ENCODE peak calls at places on chromosomes 3 and 15, in four cellular contexts. One of them, this sample, is unnamed.

GRCh38 chr15:85539491-85539890 is 159.1 kb downstream of the AKAP13 start:
- DNase-seq in K562: no peak
- DNase-seq in HEK293T: no peak
- DNase-seq in GM12878: no peak
- DNase-seq in this sample: no peak

GRCh38 chr15:67097893-67098740 is 32.7 kb downstream of the SMAD3 start:
- DNase-seq in K562: peak
- DNase-seq in HEK293T: no peak
- DNase-seq in GM12878: no peak
- DNase-seq in this sample: no peak

GRCh38 chr3:128483657-128484403 is 9.2 kb downstream of the GATA2 start:
- DNase-seq in K562: peak
- DNase-seq in HEK293T: no peak
- DNase-seq in GM12878: no peak
- DNase-seq in this sample: no peak

GRCh38 chr15:61654004-61654740 is 406.1 kb downstream of the VPS13C start:
- DNase-seq in K562: no peak
- DNase-seq in HEK293T: no peak
- DNase-seq in GM12878: no peak
- DNase-seq in this sample: no peak

GRCh38 chr15:78058401-78058935 is 19.0 kb downstream of the TBC1D2B start:
- DNase-seq in K562: no peak
- DNase-seq in HEK293T: no peak
- DNase-seq in GM12878: no peak
- DNase-seq in this sample: no peak

GRCh38 chr15:25850154-25851111 is 12.7 kb downstream of the ATP10A start:
- DNase-seq in K562: peak
- DNase-seq in HEK293T: peak
- DNase-seq in GM12878: peak
- DNase-seq in this sample: peak

GRCh38 chr3:171526869-171527268 is 66.7 kb upstream of the TNIK start:
- DNase-seq in K562: no peak
- DNase-seq in HEK293T: no peak
- DNase-seq in GM12878: no peak
- DNase-seq in this sample: peak

GRCh38 chr15:65595960-65596359 is 15.0 kb downstream of the INTS14 start:
- DNase-seq in K562: peak
- DNase-seq in HEK293T: no peak
- DNase-seq in GM12878: no peak
- DNase-seq in this sample: peak

GRCh38 chr3:11509175-11510000 is 134.3 kb downstream of the VGLL4 start:
- DNase-seq in K562: peak
- DNase-seq in HEK293T: peak
- DNase-seq in GM12878: no peak
- DNase-seq in this sample: peak

GRCh38 chr3:100082108-100082642 is 32.1 kb downstream of the FILIP1L start:
- DNase-seq in K562: peak
- DNase-seq in HEK293T: no peak
- DNase-seq in GM12878: no peak
- DNase-seq in this sample: no peak

GRCh38 chr3:30644615-30645014 is 38.2 kb downstream of the TGFBR2 start:
- DNase-seq in K562: no peak
- DNase-seq in HEK293T: no peak
- DNase-seq in GM12878: no peak
- DNase-seq in this sample: no peak

DNA sequence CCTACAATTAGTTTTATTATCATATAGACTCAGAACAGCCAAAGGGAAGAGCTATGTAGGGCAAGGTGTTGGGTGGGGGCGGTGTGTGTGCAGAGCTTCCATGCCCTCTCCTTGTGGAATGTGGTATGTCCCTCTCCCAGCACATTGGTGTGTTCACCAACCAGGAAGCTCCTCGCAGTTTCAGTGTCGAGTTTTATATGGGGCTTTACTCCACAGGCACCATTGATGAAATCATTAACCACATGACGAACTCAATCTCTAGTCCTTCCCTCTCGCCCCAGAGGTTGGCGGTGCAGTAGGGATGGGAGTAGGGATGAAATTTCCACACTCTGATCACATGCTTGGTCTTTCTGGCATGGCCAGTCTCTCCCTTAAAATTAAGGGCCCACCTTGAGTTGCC is 13.6 kb upstream of the SRP14 start:
- DNase-seq in K562: no peak
- DNase-seq in HEK293T: no peak
- DNase-seq in GM12878: no peak
- DNase-seq in this sample: no peak
- TF ChIP-seq FOXK2 in K562: no peak
- TF ChIP-seq FOXK2 in HEK293T: no peak
- TF ChIP-seq FOXK2 in GM12878: no peak
- TF ChIP-seq FOXK2 in this sample: no peak

DNA sequence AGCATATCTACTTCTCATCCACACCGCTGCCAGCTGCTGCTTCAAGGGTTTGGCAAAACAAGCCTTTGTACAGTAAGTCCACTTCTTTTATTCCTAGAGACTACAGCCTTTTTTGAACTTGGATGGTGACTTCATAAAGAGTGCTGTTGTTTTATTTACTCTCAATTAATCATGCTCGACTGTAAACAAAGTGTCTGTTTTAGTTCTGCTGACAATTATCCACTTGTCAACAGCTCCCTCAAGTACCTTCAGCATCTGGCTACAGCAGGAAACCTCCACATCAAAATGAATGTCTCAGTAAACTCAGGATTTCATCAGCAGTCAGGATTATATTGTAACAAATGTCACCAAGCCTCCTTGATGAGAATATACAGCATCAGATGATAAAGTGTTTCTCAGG is 12.2 kb upstream of the FOXB1 start:
- DNase-seq in K562: no peak
- DNase-seq in HEK293T: no peak
- DNase-seq in GM12878: no peak
- DNase-seq in this sample: no peak
- TF ChIP-seq FOXK2 in K562: no peak
- TF ChIP-seq FOXK2 in HEK293T: no peak
- TF ChIP-seq FOXK2 in GM12878: no peak
- TF ChIP-seq FOXK2 in this sample: no peak

DNA sequence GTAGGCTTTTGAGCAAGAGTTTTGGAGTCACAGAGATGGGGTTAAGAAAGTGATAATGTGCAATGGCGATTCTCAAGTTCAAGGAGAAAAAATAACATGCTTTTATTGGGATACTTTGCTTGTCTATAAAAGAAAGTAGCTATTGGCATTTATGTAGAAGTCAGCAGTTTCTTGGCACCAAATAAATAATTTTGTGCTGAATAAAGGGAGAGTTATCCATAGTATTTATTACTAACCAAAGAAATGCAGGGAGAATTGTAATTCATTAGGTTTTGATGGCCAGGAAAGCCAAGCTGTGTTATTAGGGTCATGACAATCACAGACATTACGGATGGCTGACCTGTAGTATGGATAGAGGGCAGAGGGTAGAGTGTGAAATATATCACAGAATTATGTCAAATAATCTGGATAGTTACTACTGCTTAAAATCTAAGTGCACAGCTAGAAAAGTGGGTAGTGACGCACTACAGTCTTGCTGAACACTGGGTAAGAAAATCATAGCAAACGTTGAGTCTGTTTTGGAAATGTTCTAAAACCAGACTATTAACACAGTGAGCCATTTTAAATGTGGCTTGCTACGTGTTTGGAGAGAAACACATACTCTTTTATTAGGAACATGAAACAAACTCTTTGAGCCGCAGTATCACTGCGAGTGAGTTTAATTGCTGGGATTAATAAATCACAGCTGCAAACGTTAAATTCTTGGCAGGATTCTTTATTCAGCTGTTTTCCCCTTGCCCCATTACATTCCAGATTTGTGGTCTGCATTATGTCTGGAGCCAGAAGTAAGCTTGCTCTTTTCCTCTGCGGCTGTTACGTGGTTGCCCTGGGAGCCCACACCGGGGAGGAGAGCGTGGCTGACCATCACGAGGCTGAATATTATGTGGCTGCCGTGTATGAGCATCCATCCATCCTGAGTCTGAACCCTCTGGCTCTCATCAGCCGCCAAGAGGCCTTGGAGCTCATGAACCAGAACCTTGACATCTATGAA is 33.4 kb downstream of the BTD start:
- DNase-seq in K562: no peak
- DNase-seq in HEK293T: no peak
- DNase-seq in GM12878: no peak
- DNase-seq in this sample: no peak
- TF ChIP-seq FOXK2 in K562: no peak
- TF ChIP-seq FOXK2 in HEK293T: no peak
- TF ChIP-seq FOXK2 in GM12878: no peak
- TF ChIP-seq FOXK2 in this sample: no peak

DNA sequence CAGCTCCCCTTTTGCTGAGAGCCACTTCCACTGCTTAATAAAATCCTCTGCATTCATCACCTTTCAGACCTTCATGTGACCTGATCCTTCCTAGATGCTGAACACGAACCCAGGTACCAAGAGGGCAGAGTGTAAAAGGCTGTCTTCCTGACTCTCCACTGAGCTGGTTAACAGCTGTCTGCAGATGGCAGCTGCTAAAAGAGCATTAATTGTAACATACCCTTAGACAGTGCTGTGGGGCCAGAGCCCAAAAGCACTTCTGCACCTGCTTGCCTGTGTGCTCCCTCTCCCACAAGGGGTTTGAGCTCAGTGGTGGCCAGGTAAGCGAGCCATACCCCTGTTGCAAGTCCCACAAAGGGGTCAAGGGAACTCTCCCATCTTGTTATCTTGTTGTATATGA is 187.3 kb downstream of the UBE2E2 start:
- DNase-seq in K562: no peak
- DNase-seq in HEK293T: no peak
- DNase-seq in GM12878: no peak
- DNase-seq in this sample: no peak
- TF ChIP-seq FOXK2 in K562: no peak
- TF ChIP-seq FOXK2 in HEK293T: no peak
- TF ChIP-seq FOXK2 in GM12878: no peak
- TF ChIP-seq FOXK2 in this sample: no peak

GRCh38 chr3:97827741-97828471 is 6.1 kb downstream of the CRYBG3 start:
- DNase-seq in K562: no peak
- DNase-seq in HEK293T: no peak
- DNase-seq in GM12878: no peak
- DNase-seq in this sample: no peak
- TF ChIP-seq FOXK2 in K562: no peak
- TF ChIP-seq FOXK2 in HEK293T: no peak
- TF ChIP-seq FOXK2 in GM12878: no peak
- TF ChIP-seq FOXK2 in this sample: no peak

GRCh38 chr3:60633644-60634043 is 617.6 kb downstream of the FHIT start:
- DNase-seq in K562: no peak
- DNase-seq in HEK293T: no peak
- DNase-seq in GM12878: no peak
- DNase-seq in this sample: no peak

GRCh38 chr3:60641354-60641753 is 609.9 kb downstream of the FHIT start:
- DNase-seq in K562: no peak
- DNase-seq in HEK293T: no peak
- DNase-seq in GM12878: no peak
- DNase-seq in this sample: no peak

DNA sequence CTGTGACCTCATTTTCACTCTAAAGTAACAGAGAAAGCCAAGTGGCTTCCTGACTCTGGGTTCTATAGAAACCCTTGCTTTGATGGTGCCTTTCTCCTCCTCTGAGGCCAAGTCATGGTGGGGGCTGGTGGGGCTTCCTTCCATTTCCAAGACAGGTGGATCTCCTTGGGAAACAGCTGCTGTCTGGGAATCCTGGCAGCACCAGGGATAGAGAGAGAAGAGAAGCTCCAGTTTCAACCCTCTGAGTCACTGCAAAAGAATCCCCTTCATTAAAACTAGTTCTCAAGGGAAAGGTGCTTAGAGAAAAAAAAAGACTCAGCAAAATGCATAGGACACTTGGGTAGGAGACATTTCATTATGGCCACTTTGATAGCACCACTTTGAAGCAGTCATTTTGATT is 614.4 kb downstream of the FHIT start:
- DNase-seq in K562: no peak
- DNase-seq in HEK293T: no peak
- DNase-seq in GM12878: no peak
- DNase-seq in this sample: no peak
- TF ChIP-seq FOXK2 in K562: no peak
- TF ChIP-seq FOXK2 in HEK293T: no peak
- TF ChIP-seq FOXK2 in GM12878: no peak
- TF ChIP-seq FOXK2 in this sample: no peak

DNA sequence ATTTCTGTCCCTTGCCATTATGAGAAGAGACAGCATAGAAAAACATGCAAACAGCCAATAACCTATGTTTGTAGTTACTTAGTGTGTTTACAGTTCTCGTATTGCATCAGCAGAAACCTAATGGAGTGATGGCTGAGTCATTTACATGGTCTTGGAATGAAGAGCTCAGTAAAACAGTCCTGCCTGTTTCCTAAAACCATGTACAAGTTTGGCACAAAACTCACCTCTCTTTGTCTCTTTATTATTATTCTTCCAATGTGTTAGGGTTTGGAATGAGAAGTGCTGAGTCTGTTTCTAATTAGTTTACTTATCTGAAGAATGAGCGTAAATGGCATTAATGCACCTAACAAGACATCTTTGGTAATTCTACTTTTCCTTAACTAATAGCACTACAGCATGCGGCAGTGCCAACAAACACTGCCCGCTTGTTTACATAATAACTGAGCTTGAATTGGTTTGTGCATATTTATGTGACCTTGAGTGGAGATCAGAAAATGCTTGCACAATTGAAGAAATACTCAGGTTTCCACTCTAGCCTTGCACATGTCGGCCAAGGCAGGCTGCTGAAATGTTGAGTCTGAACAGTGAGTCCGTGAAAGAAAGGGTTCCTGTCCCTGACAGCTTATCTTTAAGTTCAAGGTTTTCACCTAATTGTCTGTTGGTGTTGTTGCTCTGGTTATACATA is 385.4 kb upstream of the SEMA6D start:
- DNase-seq in K562: no peak
- DNase-seq in HEK293T: no peak
- DNase-seq in GM12878: no peak
- DNase-seq in this sample: no peak
- TF ChIP-seq FOXK2 in K562: no peak
- TF ChIP-seq FOXK2 in HEK293T: no peak
- TF ChIP-seq FOXK2 in GM12878: no peak
- TF ChIP-seq FOXK2 in this sample: no peak

DNA sequence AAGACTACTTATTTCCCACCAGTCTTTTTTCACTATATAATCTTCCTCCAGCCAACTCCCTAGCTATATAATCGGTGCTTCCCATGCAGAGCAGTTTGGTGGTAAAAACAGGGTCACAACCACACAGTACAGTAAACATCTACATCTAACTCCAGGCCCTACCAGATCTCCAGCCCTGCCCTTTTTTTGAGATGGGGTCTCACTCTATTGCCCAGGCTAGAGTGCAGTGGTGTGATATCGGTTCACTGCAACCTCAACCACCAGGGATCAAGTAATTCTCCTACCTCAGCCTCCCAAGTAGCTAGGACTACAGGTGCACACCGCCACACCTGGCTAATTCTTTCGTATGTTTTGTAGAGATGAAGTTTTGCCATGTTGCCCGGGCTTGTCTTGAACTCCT is 49.1 kb upstream of the TLE3 start:
- DNase-seq in K562: no peak
- DNase-seq in HEK293T: no peak
- DNase-seq in GM12878: no peak
- DNase-seq in this sample: no peak
- TF ChIP-seq FOXK2 in K562: no peak
- TF ChIP-seq FOXK2 in HEK293T: no peak
- TF ChIP-seq FOXK2 in GM12878: no peak
- TF ChIP-seq FOXK2 in this sample: no peak

This sample was measured in HepG2.